ENCODE peak calls at places on chromosomes 5 and 9, in nine cellular contexts. One of them, this sample, is unnamed.

GRCh38 chr9:98536542-98537173 is 172.1 kb downstream of the GABBR2 start:
- DNase-seq in HEK293T: peak
- DNase-seq in AG08395: no peak
- DNase-seq in RWPE1: no peak
- DNase-seq in HuH-7: peak
- DNase-seq in left kidney: no peak
- DNase-seq in stimulated activated CD8-positive, alpha-beta memory T cell treated with anti-CD3 and anti-CD28 coated beads, Interleukin-15, amount 100 ng/mL, for 24 hours: no peak
- DNase-seq in naive B cell: no peak
- DNase-seq in MM.1S: no peak
- DNase-seq in this sample: no peak

GRCh38 chr9:92774274-92774673 is 9.6 kb upstream of the BICD2 start:
- DNase-seq in HEK293T: no peak
- DNase-seq in AG08395: peak
- DNase-seq in RWPE1: peak
- DNase-seq in HuH-7: no peak
- DNase-seq in left kidney: no peak
- DNase-seq in stimulated activated CD8-positive, alpha-beta memory T cell treated with anti-CD3 and anti-CD28 coated beads, Interleukin-15, amount 100 ng/mL, for 24 hours: no peak
- DNase-seq in naive B cell: no peak
- DNase-seq in MM.1S: no peak
- DNase-seq in this sample: no peak

GRCh38 chr9:98867109-98867433 is 59.6 kb downstream of the GALNT12 start:
- DNase-seq in HEK293T: no peak
- DNase-seq in AG08395: no peak
- DNase-seq in RWPE1: no peak
- DNase-seq in HuH-7: no peak
- DNase-seq in left kidney: no peak
- DNase-seq in stimulated activated CD8-positive, alpha-beta memory T cell treated with anti-CD3 and anti-CD28 coated beads, Interleukin-15, amount 100 ng/mL, for 24 hours: no peak
- DNase-seq in naive B cell: no peak
- DNase-seq in MM.1S: no peak
- DNase-seq in this sample: no peak

GRCh38 chr5:72021651-72022357 is 85.5 kb upstream of the MAP1B start:
- DNase-seq in HEK293T: no peak
- DNase-seq in AG08395: no peak
- DNase-seq in RWPE1: no peak
- DNase-seq in HuH-7: no peak
- DNase-seq in left kidney: no peak
- DNase-seq in stimulated activated CD8-positive, alpha-beta memory T cell treated with anti-CD3 and anti-CD28 coated beads, Interleukin-15, amount 100 ng/mL, for 24 hours: no peak
- DNase-seq in naive B cell: no peak
- DNase-seq in MM.1S: no peak
- DNase-seq in this sample: no peak

GRCh38 chr5:149940077-149940574 is 4.5 kb downstream of the PDE6A start:
- DNase-seq in HEK293T: no peak
- DNase-seq in AG08395: no peak
- DNase-seq in RWPE1: no peak
- DNase-seq in HuH-7: no peak
- DNase-seq in left kidney: no peak
- DNase-seq in stimulated activated CD8-positive, alpha-beta memory T cell treated with anti-CD3 and anti-CD28 coated beads, Interleukin-15, amount 100 ng/mL, for 24 hours: no peak
- DNase-seq in naive B cell: no peak
- DNase-seq in MM.1S: peak
- DNase-seq in this sample: no peak

GRCh38 chr5:18985397-18985796 is 1002.6 kb downstream of the CDH18 start:
- DNase-seq in HEK293T: no peak
- DNase-seq in AG08395: no peak
- DNase-seq in RWPE1: no peak
- DNase-seq in HuH-7: no peak
- DNase-seq in left kidney: no peak
- DNase-seq in stimulated activated CD8-positive, alpha-beta memory T cell treated with anti-CD3 and anti-CD28 coated beads, Interleukin-15, amount 100 ng/mL, for 24 hours: no peak
- DNase-seq in naive B cell: no peak
- DNase-seq in MM.1S: no peak
- DNase-seq in this sample: no peak

GRCh38 chr5:177378884-177379883 is 5.0 kb upstream of the SLC34A1 start:
- DNase-seq in HEK293T: no peak
- DNase-seq in AG08395: peak
- DNase-seq in RWPE1: peak
- DNase-seq in HuH-7: peak
- DNase-seq in left kidney: peak
- DNase-seq in stimulated activated CD8-positive, alpha-beta memory T cell treated with anti-CD3 and anti-CD28 coated beads, Interleukin-15, amount 100 ng/mL, for 24 hours: no peak
- DNase-seq in naive B cell: no peak
- DNase-seq in MM.1S: no peak
- DNase-seq in this sample: no peak

GRCh38 chr9:127557466-127557869 is 54.6 kb upstream of the STXBP1 start:
- DNase-seq in HEK293T: no peak
- DNase-seq in AG08395: peak
- DNase-seq in RWPE1: no peak
- DNase-seq in HuH-7: no peak
- DNase-seq in left kidney: peak
- DNase-seq in stimulated activated CD8-positive, alpha-beta memory T cell treated with anti-CD3 and anti-CD28 coated beads, Interleukin-15, amount 100 ng/mL, for 24 hours: no peak
- DNase-seq in naive B cell: no peak
- DNase-seq in MM.1S: no peak
- DNase-seq in this sample: no peak

GRCh38 chr9:88092699-88093359 is 45.4 kb downstream of the SPATA31C2 start:
- DNase-seq in HEK293T: no peak
- DNase-seq in AG08395: peak
- DNase-seq in RWPE1: no peak
- DNase-seq in HuH-7: peak
- DNase-seq in left kidney: peak
- DNase-seq in stimulated activated CD8-positive, alpha-beta memory T cell treated with anti-CD3 and anti-CD28 coated beads, Interleukin-15, amount 100 ng/mL, for 24 hours: no peak
- DNase-seq in naive B cell: no peak
- DNase-seq in MM.1S: no peak
- DNase-seq in this sample: peak

GRCh38 chr5:6395102-6395445 is 16.7 kb upstream of the MED10 start:
- DNase-seq in HEK293T: no peak
- DNase-seq in AG08395: no peak
- DNase-seq in RWPE1: no peak
- DNase-seq in HuH-7: no peak
- DNase-seq in left kidney: no peak
- DNase-seq in stimulated activated CD8-positive, alpha-beta memory T cell treated with anti-CD3 and anti-CD28 coated beads, Interleukin-15, amount 100 ng/mL, for 24 hours: no peak
- DNase-seq in naive B cell: no peak
- DNase-seq in MM.1S: no peak
- DNase-seq in this sample: no peak

GRCh38 chr5:81776258-81776657 is 25.4 kb upstream of the SSBP2 start:
- DNase-seq in HEK293T: no peak
- DNase-seq in AG08395: no peak
- DNase-seq in RWPE1: no peak
- DNase-seq in HuH-7: no peak
- DNase-seq in left kidney: no peak
- DNase-seq in stimulated activated CD8-positive, alpha-beta memory T cell treated with anti-CD3 and anti-CD28 coated beads, Interleukin-15, amount 100 ng/mL, for 24 hours: no peak
- DNase-seq in naive B cell: no peak
- DNase-seq in MM.1S: no peak
- DNase-seq in this sample: no peak

GRCh38 chr9:128823903-128824406 is 5.6 kb downstream of the SPOUT1 start:
- DNase-seq in HEK293T: no peak
- DNase-seq in AG08395: no peak
- DNase-seq in RWPE1: no peak
- DNase-seq in HuH-7: no peak
- DNase-seq in left kidney: no peak
- DNase-seq in stimulated activated CD8-positive, alpha-beta memory T cell treated with anti-CD3 and anti-CD28 coated beads, Interleukin-15, amount 100 ng/mL, for 24 hours: no peak
- DNase-seq in naive B cell: no peak
- DNase-seq in MM.1S: no peak
- DNase-seq in this sample: no peak

GRCh38 chr9:114606597-114607207 is 4.4 kb upstream of the TMEM268 start:
- DNase-seq in HEK293T: no peak
- DNase-seq in AG08395: peak
- DNase-seq in RWPE1: no peak
- DNase-seq in HuH-7: no peak
- DNase-seq in left kidney: no peak
- DNase-seq in stimulated activated CD8-positive, alpha-beta memory T cell treated with anti-CD3 and anti-CD28 coated beads, Interleukin-15, amount 100 ng/mL, for 24 hours: no peak
- DNase-seq in naive B cell: no peak
- DNase-seq in MM.1S: no peak
- DNase-seq in this sample: no peak

GRCh38 chr5:96133337-96134094 is 171.9 kb upstream of the ELL2 start:
- DNase-seq in HEK293T: no peak
- DNase-seq in AG08395: peak
- DNase-seq in RWPE1: no peak
- DNase-seq in HuH-7: no peak
- DNase-seq in left kidney: no peak
- DNase-seq in stimulated activated CD8-positive, alpha-beta memory T cell treated with anti-CD3 and anti-CD28 coated beads, Interleukin-15, amount 100 ng/mL, for 24 hours: no peak
- DNase-seq in naive B cell: no peak
- DNase-seq in MM.1S: no peak
- DNase-seq in this sample: no peak

GRCh38 chr5:1003296-1003937 is 5.2 kb upstream of the NKD2 start:
- DNase-seq in HEK293T: no peak
- DNase-seq in AG08395: no peak
- DNase-seq in RWPE1: peak
- DNase-seq in HuH-7: no peak
- DNase-seq in left kidney: no peak
- DNase-seq in stimulated activated CD8-positive, alpha-beta memory T cell treated with anti-CD3 and anti-CD28 coated beads, Interleukin-15, amount 100 ng/mL, for 24 hours: no peak
- DNase-seq in naive B cell: no peak
- DNase-seq in MM.1S: peak
- DNase-seq in this sample: peak

GRCh38 chr5:3542158-3542557 is 53.5 kb upstream of the IRX1 start:
- DNase-seq in HEK293T: no peak
- DNase-seq in AG08395: no peak
- DNase-seq in RWPE1: peak
- DNase-seq in HuH-7: no peak
- DNase-seq in left kidney: no peak
- DNase-seq in stimulated activated CD8-positive, alpha-beta memory T cell treated with anti-CD3 and anti-CD28 coated beads, Interleukin-15, amount 100 ng/mL, for 24 hours: no peak
- DNase-seq in naive B cell: no peak
- DNase-seq in MM.1S: no peak
- DNase-seq in this sample: no peak

GRCh38 chr5:4083591-4084337 is 488.1 kb downstream of the IRX1 start:
- DNase-seq in HEK293T: no peak
- DNase-seq in AG08395: no peak
- DNase-seq in RWPE1: peak
- DNase-seq in HuH-7: no peak
- DNase-seq in left kidney: no peak
- DNase-seq in stimulated activated CD8-positive, alpha-beta memory T cell treated with anti-CD3 and anti-CD28 coated beads, Interleukin-15, amount 100 ng/mL, for 24 hours: no peak
- DNase-seq in naive B cell: no peak
- DNase-seq in MM.1S: no peak
- DNase-seq in this sample: no peak

GRCh38 chr5:154384480-154385235 is 61.1 kb upstream of the SAP30L start:
- DNase-seq in HEK293T: no peak
- DNase-seq in AG08395: no peak
- DNase-seq in RWPE1: no peak
- DNase-seq in HuH-7: no peak
- DNase-seq in left kidney: peak
- DNase-seq in stimulated activated CD8-positive, alpha-beta memory T cell treated with anti-CD3 and anti-CD28 coated beads, Interleukin-15, amount 100 ng/mL, for 24 hours: no peak
- DNase-seq in naive B cell: peak
- DNase-seq in MM.1S: peak
- DNase-seq in this sample: no peak

GRCh38 chr5:116814656-116815055 is 240.0 kb upstream of the SEMA6A start:
- DNase-seq in HEK293T: no peak
- DNase-seq in AG08395: no peak
- DNase-seq in RWPE1: no peak
- DNase-seq in HuH-7: no peak
- DNase-seq in left kidney: no peak
- DNase-seq in stimulated activated CD8-positive, alpha-beta memory T cell treated with anti-CD3 and anti-CD28 coated beads, Interleukin-15, amount 100 ng/mL, for 24 hours: no peak
- DNase-seq in naive B cell: no peak
- DNase-seq in MM.1S: no peak
- DNase-seq in this sample: no peak

GRCh38 chr9:127835930-127836586 is 18.4 kb downstream of the ENG start:
- DNase-seq in HEK293T: no peak
- DNase-seq in AG08395: peak
- DNase-seq in RWPE1: no peak
- DNase-seq in HuH-7: no peak
- DNase-seq in left kidney: no peak
- DNase-seq in stimulated activated CD8-positive, alpha-beta memory T cell treated with anti-CD3 and anti-CD28 coated beads, Interleukin-15, amount 100 ng/mL, for 24 hours: no peak
- DNase-seq in naive B cell: no peak
- DNase-seq in MM.1S: no peak
- DNase-seq in this sample: no peak

GRCh38 chr5:116492776-116493175 is 81.8 kb downstream of the SEMA6A start:
- DNase-seq in HEK293T: no peak
- DNase-seq in AG08395: no peak
- DNase-seq in RWPE1: peak
- DNase-seq in HuH-7: no peak
- DNase-seq in left kidney: no peak
- DNase-seq in stimulated activated CD8-positive, alpha-beta memory T cell treated with anti-CD3 and anti-CD28 coated beads, Interleukin-15, amount 100 ng/mL, for 24 hours: no peak
- DNase-seq in naive B cell: no peak
- DNase-seq in MM.1S: no peak
- DNase-seq in this sample: no peak

GRCh38 chr5:37751227-37751626 is 88.6 kb downstream of the GDNF start:
- DNase-seq in HEK293T: no peak
- DNase-seq in AG08395: no peak
- DNase-seq in RWPE1: no peak
- DNase-seq in HuH-7: no peak
- DNase-seq in left kidney: no peak
- DNase-seq in stimulated activated CD8-positive, alpha-beta memory T cell treated with anti-CD3 and anti-CD28 coated beads, Interleukin-15, amount 100 ng/mL, for 24 hours: no peak
- DNase-seq in naive B cell: no peak
- DNase-seq in MM.1S: no peak
- DNase-seq in this sample: no peak

GRCh38 chr5:91018712-91019371 is 364.3 kb downstream of the ARRDC3 start:
- DNase-seq in HEK293T: no peak
- DNase-seq in AG08395: no peak
- DNase-seq in RWPE1: no peak
- DNase-seq in HuH-7: no peak
- DNase-seq in left kidney: no peak
- DNase-seq in stimulated activated CD8-positive, alpha-beta memory T cell treated with anti-CD3 and anti-CD28 coated beads, Interleukin-15, amount 100 ng/mL, for 24 hours: no peak
- DNase-seq in naive B cell: no peak
- DNase-seq in MM.1S: no peak
- DNase-seq in this sample: no peak

GRCh38 chr5:474826-475661 is 32.1 kb downstream of the EXOC3 start:
- DNase-seq in HEK293T: no peak
- DNase-seq in AG08395: no peak
- DNase-seq in RWPE1: no peak
- DNase-seq in HuH-7: no peak
- DNase-seq in left kidney: peak
- DNase-seq in stimulated activated CD8-positive, alpha-beta memory T cell treated with anti-CD3 and anti-CD28 coated beads, Interleukin-15, amount 100 ng/mL, for 24 hours: no peak
- DNase-seq in naive B cell: no peak
- DNase-seq in MM.1S: no peak
- DNase-seq in this sample: peak

GRCh38 chr9:125747053-125747764 is at the start of gene PBX3:
- DNase-seq in HEK293T: peak
- DNase-seq in AG08395: peak
- DNase-seq in RWPE1: peak
- DNase-seq in HuH-7: peak
- DNase-seq in left kidney: peak
- DNase-seq in stimulated activated CD8-positive, alpha-beta memory T cell treated with anti-CD3 and anti-CD28 coated beads, Interleukin-15, amount 100 ng/mL, for 24 hours: no peak
- DNase-seq in naive B cell: peak
- DNase-seq in MM.1S: peak
- DNase-seq in this sample: peak

GRCh38 chr5:169814522-169814921 is 165.8 kb downstream of the INSYN2B start:
- DNase-seq in HEK293T: no peak
- DNase-seq in AG08395: no peak
- DNase-seq in RWPE1: no peak
- DNase-seq in HuH-7: no peak
- DNase-seq in left kidney: no peak
- DNase-seq in stimulated activated CD8-positive, alpha-beta memory T cell treated with anti-CD3 and anti-CD28 coated beads, Interleukin-15, amount 100 ng/mL, for 24 hours: no peak
- DNase-seq in naive B cell: no peak
- DNase-seq in MM.1S: no peak
- DNase-seq in this sample: no peak

GRCh38 chr5:56202483-56202882 is 30.6 kb downstream of the ANKRD55 start:
- DNase-seq in HEK293T: no peak
- DNase-seq in AG08395: no peak
- DNase-seq in RWPE1: no peak
- DNase-seq in HuH-7: peak
- DNase-seq in left kidney: no peak
- DNase-seq in stimulated activated CD8-positive, alpha-beta memory T cell treated with anti-CD3 and anti-CD28 coated beads, Interleukin-15, amount 100 ng/mL, for 24 hours: no peak
- DNase-seq in naive B cell: no peak
- DNase-seq in MM.1S: no peak
- DNase-seq in this sample: no peak

GRCh38 chr5:57718155-57718554 is 235.5 kb upstream of the ACTBL2 start:
- DNase-seq in HEK293T: no peak
- DNase-seq in AG08395: peak
- DNase-seq in RWPE1: no peak
- DNase-seq in HuH-7: no peak
- DNase-seq in left kidney: no peak
- DNase-seq in stimulated activated CD8-positive, alpha-beta memory T cell treated with anti-CD3 and anti-CD28 coated beads, Interleukin-15, amount 100 ng/mL, for 24 hours: no peak
- DNase-seq in naive B cell: no peak
- DNase-seq in MM.1S: no peak
- DNase-seq in this sample: no peak

GRCh38 chr5:106680330-106680729 is 990.4 kb downstream of the EFNA5 start:
- DNase-seq in HEK293T: no peak
- DNase-seq in AG08395: no peak
- DNase-seq in RWPE1: no peak
- DNase-seq in HuH-7: no peak
- DNase-seq in left kidney: no peak
- DNase-seq in stimulated activated CD8-positive, alpha-beta memory T cell treated with anti-CD3 and anti-CD28 coated beads, Interleukin-15, amount 100 ng/mL, for 24 hours: no peak
- DNase-seq in naive B cell: no peak
- DNase-seq in MM.1S: peak
- DNase-seq in this sample: no peak

GRCh38 chr9:749712-750111 is 91.8 kb upstream of the DMRT1 start:
- DNase-seq in HEK293T: no peak
- DNase-seq in AG08395: no peak
- DNase-seq in RWPE1: no peak
- DNase-seq in HuH-7: no peak
- DNase-seq in left kidney: no peak
- DNase-seq in stimulated activated CD8-positive, alpha-beta memory T cell treated with anti-CD3 and anti-CD28 coated beads, Interleukin-15, amount 100 ng/mL, for 24 hours: no peak
- DNase-seq in naive B cell: no peak
- DNase-seq in MM.1S: peak
- DNase-seq in this sample: no peak

GRCh38 chr9:137311171-137311970 is 9.3 kb upstream of the NRARP start:
- DNase-seq in HEK293T: no peak
- DNase-seq in AG08395: no peak
- DNase-seq in RWPE1: peak
- DNase-seq in HuH-7: peak
- DNase-seq in left kidney: no peak
- DNase-seq in stimulated activated CD8-positive, alpha-beta memory T cell treated with anti-CD3 and anti-CD28 coated beads, Interleukin-15, amount 100 ng/mL, for 24 hours: no peak
- DNase-seq in naive B cell: no peak
- DNase-seq in MM.1S: no peak
- DNase-seq in this sample: peak